ENCODE peak calls at places on chromosomes 3 and 15, in eight cellular contexts. One of them, this sample, is unnamed.

GRCh38 chr3:16665282-16665741 is 60.1 kb upstream of the DAZL start:
- DNase-seq in Peyer's patch: no peak
- DNase-seq in H9: no peak
- DNase-seq in CD4-positive, alpha-beta T cell: no peak
- DNase-seq in colonic mucosa: peak
- DNase-seq in OCI-LY7: no peak
- DNase-seq in astrocyte: no peak
- DNase-seq in GM06990: no peak
- DNase-seq in this sample: no peak

GRCh38 chr3:68866157-68866556 is 66.2 kb downstream of the TAFA4 start:
- DNase-seq in Peyer's patch: no peak
- DNase-seq in H9: no peak
- DNase-seq in CD4-positive, alpha-beta T cell: no peak
- DNase-seq in colonic mucosa: no peak
- DNase-seq in OCI-LY7: no peak
- DNase-seq in astrocyte: no peak
- DNase-seq in GM06990: no peak
- DNase-seq in this sample: no peak

GRCh38 chr3:9036327-9037112 is 73.2 kb upstream of the RAD18 start:
- DNase-seq in Peyer's patch: no peak
- DNase-seq in H9: no peak
- DNase-seq in CD4-positive, alpha-beta T cell: no peak
- DNase-seq in colonic mucosa: peak
- DNase-seq in OCI-LY7: no peak
- DNase-seq in astrocyte: no peak
- DNase-seq in GM06990: no peak
- DNase-seq in this sample: no peak

GRCh38 chr3:53773586-53774368 is 72.4 kb downstream of the CHDH start:
- DNase-seq in Peyer's patch: no peak
- DNase-seq in H9: no peak
- DNase-seq in CD4-positive, alpha-beta T cell: no peak
- DNase-seq in colonic mucosa: no peak
- DNase-seq in OCI-LY7: no peak
- DNase-seq in astrocyte: peak
- DNase-seq in GM06990: peak
- DNase-seq in this sample: no peak

GRCh38 chr3:159380891-159381290 is 579.0 kb downstream of the MFSD1 start:
- DNase-seq in Peyer's patch: no peak
- DNase-seq in H9: no peak
- DNase-seq in CD4-positive, alpha-beta T cell: no peak
- DNase-seq in colonic mucosa: no peak
- DNase-seq in OCI-LY7: no peak
- DNase-seq in astrocyte: no peak
- DNase-seq in GM06990: no peak
- DNase-seq in this sample: no peak

GRCh38 chr3:171375704-171376103 is 84.5 kb downstream of the TNIK start:
- DNase-seq in Peyer's patch: no peak
- DNase-seq in H9: no peak
- DNase-seq in CD4-positive, alpha-beta T cell: no peak
- DNase-seq in colonic mucosa: no peak
- DNase-seq in OCI-LY7: no peak
- DNase-seq in astrocyte: no peak
- DNase-seq in GM06990: no peak
- DNase-seq in this sample: no peak

GRCh38 chr3:147462856-147463255 is 53.7 kb downstream of the ZIC1 start:
- DNase-seq in Peyer's patch: no peak
- DNase-seq in H9: no peak
- DNase-seq in CD4-positive, alpha-beta T cell: no peak
- DNase-seq in colonic mucosa: no peak
- DNase-seq in OCI-LY7: no peak
- DNase-seq in astrocyte: no peak
- DNase-seq in GM06990: no peak
- DNase-seq in this sample: no peak

GRCh38 chr3:183988216-183988790 is 29.4 kb downstream of the ABCC5 start:
- DNase-seq in Peyer's patch: no peak
- DNase-seq in H9: no peak
- DNase-seq in CD4-positive, alpha-beta T cell: no peak
- DNase-seq in colonic mucosa: no peak
- DNase-seq in OCI-LY7: no peak
- DNase-seq in astrocyte: peak
- DNase-seq in GM06990: no peak
- DNase-seq in this sample: no peak

GRCh38 chr3:26106119-26106690 is 316.3 kb downstream of the OXSM start:
- DNase-seq in Peyer's patch: no peak
- DNase-seq in H9: no peak
- DNase-seq in CD4-positive, alpha-beta T cell: no peak
- DNase-seq in colonic mucosa: no peak
- DNase-seq in OCI-LY7: no peak
- DNase-seq in astrocyte: no peak
- DNase-seq in GM06990: no peak
- DNase-seq in this sample: no peak

GRCh38 chr3:183298708-183299153 is 45.7 kb downstream of the B3GNT5 start:
- DNase-seq in Peyer's patch: no peak
- DNase-seq in H9: peak
- DNase-seq in CD4-positive, alpha-beta T cell: no peak
- DNase-seq in colonic mucosa: no peak
- DNase-seq in OCI-LY7: no peak
- DNase-seq in astrocyte: peak
- DNase-seq in GM06990: no peak
- DNase-seq in this sample: peak

GRCh38 chr3:111173328-111173900 is 101.8 kb downstream of the NECTIN3 start:
- DNase-seq in Peyer's patch: no peak
- DNase-seq in H9: peak
- DNase-seq in CD4-positive, alpha-beta T cell: no peak
- DNase-seq in colonic mucosa: no peak
- DNase-seq in OCI-LY7: no peak
- DNase-seq in astrocyte: peak
- DNase-seq in GM06990: no peak
- DNase-seq in this sample: no peak

GRCh38 chr3:52052831-52053306 is 3.5 kb downstream of the DUSP7 start:
- DNase-seq in Peyer's patch: peak
- DNase-seq in H9: peak
- DNase-seq in CD4-positive, alpha-beta T cell: peak
- DNase-seq in colonic mucosa: peak
- DNase-seq in OCI-LY7: peak
- DNase-seq in astrocyte: peak
- DNase-seq in GM06990: peak
- DNase-seq in this sample: peak

GRCh38 chr3:12966847-12967750 is 106.1 kb downstream of the IQSEC1 start:
- DNase-seq in Peyer's patch: no peak
- DNase-seq in H9: peak
- DNase-seq in CD4-positive, alpha-beta T cell: no peak
- DNase-seq in colonic mucosa: peak
- DNase-seq in OCI-LY7: no peak
- DNase-seq in astrocyte: no peak
- DNase-seq in GM06990: no peak
- DNase-seq in this sample: no peak

GRCh38 chr3:137764563-137765309 is 621 bp downstream of the SOX14 start:
- DNase-seq in Peyer's patch: no peak
- DNase-seq in H9: peak
- DNase-seq in CD4-positive, alpha-beta T cell: no peak
- DNase-seq in colonic mucosa: no peak
- DNase-seq in OCI-LY7: no peak
- DNase-seq in astrocyte: no peak
- DNase-seq in GM06990: no peak
- DNase-seq in this sample: no peak

GRCh38 chr3:12442654-12443501 is 41.4 kb upstream of the TSEN2 start:
- DNase-seq in Peyer's patch: no peak
- DNase-seq in H9: no peak
- DNase-seq in CD4-positive, alpha-beta T cell: no peak
- DNase-seq in colonic mucosa: no peak
- DNase-seq in OCI-LY7: no peak
- DNase-seq in astrocyte: peak
- DNase-seq in GM06990: no peak
- DNase-seq in this sample: no peak

GRCh38 chr15:60421544-60421943 is 23.8 kb upstream of the ANXA2 start:
- DNase-seq in Peyer's patch: no peak
- DNase-seq in H9: no peak
- DNase-seq in CD4-positive, alpha-beta T cell: no peak
- DNase-seq in colonic mucosa: no peak
- DNase-seq in OCI-LY7: no peak
- DNase-seq in astrocyte: peak
- DNase-seq in GM06990: no peak
- DNase-seq in this sample: no peak

GRCh38 chr3:130692455-130692854 is 54.2 kb downstream of the PIK3R4 start:
- DNase-seq in Peyer's patch: no peak
- DNase-seq in H9: no peak
- DNase-seq in CD4-positive, alpha-beta T cell: no peak
- DNase-seq in colonic mucosa: no peak
- DNase-seq in OCI-LY7: no peak
- DNase-seq in astrocyte: no peak
- DNase-seq in GM06990: no peak
- DNase-seq in this sample: no peak

DNA sequence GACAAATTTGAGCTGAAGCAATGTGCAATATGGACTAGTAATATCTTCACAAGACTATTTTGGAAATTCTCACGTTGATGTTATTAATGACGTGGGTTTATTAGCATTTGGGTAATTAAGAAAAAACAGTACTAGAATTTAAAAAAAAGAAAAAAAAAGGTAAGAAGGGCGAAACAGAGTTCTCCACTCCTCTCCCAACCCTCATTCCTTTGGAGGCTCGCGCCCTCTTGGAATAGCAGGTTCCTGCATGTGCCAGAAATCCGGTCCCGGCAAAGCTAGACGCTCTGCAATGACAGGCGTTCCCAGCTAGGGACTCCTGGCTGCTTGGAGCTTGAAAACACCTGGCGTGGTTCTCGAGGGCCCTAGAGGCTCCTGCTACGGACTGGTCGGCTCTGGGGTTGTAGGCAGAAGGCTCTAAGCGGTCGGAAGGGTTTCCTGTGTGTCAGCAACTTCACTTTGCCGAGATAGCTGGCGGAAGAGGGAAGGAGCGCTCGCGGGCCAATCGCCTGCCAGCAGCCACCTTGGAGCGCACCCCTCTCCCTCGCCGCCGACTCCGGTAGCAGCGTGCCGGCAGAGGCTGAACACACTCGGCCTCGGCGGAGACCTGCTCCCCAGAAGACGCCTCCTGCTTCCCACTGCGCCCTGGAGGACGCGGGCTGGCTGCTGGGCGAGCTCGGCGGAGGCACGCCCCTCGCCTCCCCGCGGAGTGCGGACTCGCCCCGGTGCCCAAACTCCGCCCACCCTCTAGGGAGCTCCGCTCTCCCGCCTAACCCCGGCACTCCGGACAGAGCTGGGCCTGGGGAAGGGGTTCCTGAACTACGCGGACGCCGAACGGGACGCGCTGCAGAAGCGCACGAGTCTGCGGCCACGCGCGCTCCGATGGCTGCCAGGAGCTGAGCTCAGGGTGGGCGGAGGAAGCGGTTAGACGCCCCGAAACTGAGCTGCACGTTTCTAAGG is at the start of gene P2RY1:
- DNase-seq in Peyer's patch: no peak
- DNase-seq in H9: peak
- DNase-seq in CD4-positive, alpha-beta T cell: no peak
- DNase-seq in colonic mucosa: peak
- DNase-seq in OCI-LY7: peak
- DNase-seq in astrocyte: peak
- DNase-seq in GM06990: peak
- DNase-seq in this sample: peak
- TF ChIP-seq CTCF in Peyer's patch: no peak
- TF ChIP-seq CTCF in H9: peak
- TF ChIP-seq CTCF in CD4-positive, alpha-beta T cell: no peak
- TF ChIP-seq CTCF in colonic mucosa: peak
- TF ChIP-seq CTCF in OCI-LY7: no peak
- TF ChIP-seq CTCF in astrocyte: no peak
- TF ChIP-seq CTCF in GM06990: no peak
- TF ChIP-seq CTCF in this sample: no peak

GRCh38 chr3:44418549-44418948 is 58.9 kb downstream of the ZNF445 start:
- DNase-seq in Peyer's patch: no peak
- DNase-seq in H9: no peak
- DNase-seq in CD4-positive, alpha-beta T cell: no peak
- DNase-seq in colonic mucosa: no peak
- DNase-seq in OCI-LY7: no peak
- DNase-seq in astrocyte: no peak
- DNase-seq in GM06990: no peak
- DNase-seq in this sample: no peak
- TF ChIP-seq CTCF in Peyer's patch: peak
- TF ChIP-seq CTCF in H9: peak
- TF ChIP-seq CTCF in CD4-positive, alpha-beta T cell: no peak
- TF ChIP-seq CTCF in colonic mucosa: no peak
- TF ChIP-seq CTCF in OCI-LY7: peak
- TF ChIP-seq CTCF in astrocyte: peak
- TF ChIP-seq CTCF in GM06990: peak
- TF ChIP-seq CTCF in this sample: peak

GRCh38 chr3:76051145-76051544 is 265.8 kb upstream of the ZNF717 start:
- DNase-seq in Peyer's patch: no peak
- DNase-seq in H9: no peak
- DNase-seq in CD4-positive, alpha-beta T cell: no peak
- DNase-seq in colonic mucosa: no peak
- DNase-seq in OCI-LY7: no peak
- DNase-seq in astrocyte: peak
- DNase-seq in GM06990: no peak
- DNase-seq in this sample: no peak
- TF ChIP-seq CTCF in Peyer's patch: no peak
- TF ChIP-seq CTCF in H9: no peak
- TF ChIP-seq CTCF in CD4-positive, alpha-beta T cell: no peak
- TF ChIP-seq CTCF in colonic mucosa: no peak
- TF ChIP-seq CTCF in OCI-LY7: no peak
- TF ChIP-seq CTCF in astrocyte: no peak
- TF ChIP-seq CTCF in GM06990: no peak
- TF ChIP-seq CTCF in this sample: no peak

GRCh38 chr3:61251174-61251972 is at the start of gene FHIT:
- DNase-seq in Peyer's patch: peak
- DNase-seq in H9: peak
- DNase-seq in CD4-positive, alpha-beta T cell: peak
- DNase-seq in colonic mucosa: peak
- DNase-seq in OCI-LY7: peak
- DNase-seq in astrocyte: peak
- DNase-seq in GM06990: peak
- DNase-seq in this sample: peak

GRCh38 chr3:61252836-61253235 is 1.6 kb upstream of the FHIT start:
- DNase-seq in Peyer's patch: no peak
- DNase-seq in H9: no peak
- DNase-seq in CD4-positive, alpha-beta T cell: no peak
- DNase-seq in colonic mucosa: no peak
- DNase-seq in OCI-LY7: no peak
- DNase-seq in astrocyte: no peak
- DNase-seq in GM06990: no peak
- DNase-seq in this sample: no peak

GRCh38 chr3:61248496-61248895 is 2.8 kb downstream of the FHIT start:
- DNase-seq in Peyer's patch: no peak
- DNase-seq in H9: no peak
- DNase-seq in CD4-positive, alpha-beta T cell: no peak
- DNase-seq in colonic mucosa: no peak
- DNase-seq in OCI-LY7: no peak
- DNase-seq in astrocyte: no peak
- DNase-seq in GM06990: no peak
- DNase-seq in this sample: no peak

GRCh38 chr3:61250784-61251173 is 473 bp downstream of the FHIT start:
- DNase-seq in Peyer's patch: peak
- DNase-seq in H9: no peak
- DNase-seq in CD4-positive, alpha-beta T cell: no peak
- DNase-seq in colonic mucosa: peak
- DNase-seq in OCI-LY7: peak
- DNase-seq in astrocyte: no peak
- DNase-seq in GM06990: no peak
- DNase-seq in this sample: no peak

DNA sequence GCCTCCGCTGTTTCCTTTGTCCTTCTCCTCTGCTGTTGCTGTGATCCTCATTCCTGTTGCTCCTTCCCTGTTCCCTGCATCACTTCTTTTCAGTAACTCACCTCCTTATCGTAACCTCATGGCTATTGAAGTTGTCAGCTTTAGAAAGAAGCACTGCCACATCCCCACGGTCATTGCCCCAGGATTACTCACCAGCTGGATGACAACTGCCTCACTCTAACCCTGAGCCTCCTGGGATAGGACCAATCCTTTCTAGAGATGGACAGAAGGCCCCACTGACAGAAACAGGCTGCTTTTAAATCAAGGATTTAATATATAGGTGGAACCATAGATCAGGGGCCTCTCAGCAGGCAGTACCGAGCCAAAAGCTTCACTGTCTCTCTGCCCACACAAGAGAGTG is 4.1 kb downstream of the FHIT start:
- DNase-seq in Peyer's patch: no peak
- DNase-seq in H9: no peak
- DNase-seq in CD4-positive, alpha-beta T cell: no peak
- DNase-seq in colonic mucosa: no peak
- DNase-seq in OCI-LY7: no peak
- DNase-seq in astrocyte: no peak
- DNase-seq in GM06990: no peak
- DNase-seq in this sample: no peak
- TF ChIP-seq CTCF in Peyer's patch: no peak
- TF ChIP-seq CTCF in H9: no peak
- TF ChIP-seq CTCF in CD4-positive, alpha-beta T cell: no peak
- TF ChIP-seq CTCF in colonic mucosa: no peak
- TF ChIP-seq CTCF in OCI-LY7: no peak
- TF ChIP-seq CTCF in astrocyte: no peak
- TF ChIP-seq CTCF in GM06990: no peak
- TF ChIP-seq CTCF in this sample: no peak